ENCODE peak calls at places on chromosome 22, in four cellular contexts. H, F, A and G are unnamed samples.

GRCh38 chr22:18088825-18089568 is 11.2 kb downstream of the PEX26 start:
- DNase-seq in H (no peak), F (no peak), A (no peak), G (peak; percentile 66)

GRCh38 chr22:46390652-46391301 is 55.3 kb downstream of the TRMU start:
- DNase-seq in H (peak; percentile 74), F (peak; percentile 66), A (peak; percentile 71), G (peak; percentile 88)

GRCh38 chr22:32905400-32905799 is 103.9 kb downstream of the TIMP3 start:
- DNase-seq in H (peak; percentile 43), F (no peak), A (no peak), G (no peak)

GRCh38 chr22:45991108-45991507 is 14.1 kb upstream of the WNT7B start:
- DNase-seq in H (no peak), F (no peak), A (no peak), G (no peak)

GRCh38 chr22:49724030-49724892 is 103.4 kb downstream of the BRD1 start:
- DNase-seq in H (no peak), F (no peak), A (no peak), G (no peak)

GRCh38 chr22:37484115-37485005 is 1.8 kb downstream of the MFNG start:
- DNase-seq in H (peak; percentile 88), F (peak; percentile 78), A (no peak), G (peak; percentile 69)

GRCh38 chr22:37887610-37888378 is 18.3 kb upstream of the MICALL1 start:
- DNase-seq in H (no peak), F (no peak), A (peak; percentile 97), G (peak; percentile 31)

GRCh38 chr22:28801845-28802594 is 1.7 kb upstream of the XBP1 start:
- DNase-seq in H (no peak), F (no peak), A (no peak), G (no peak)